ENCODE peak calls at places on chromosomes 1 and 21, in four cellular contexts. O is CD4-positive, CD25-positive, alpha-beta regulatory T cell; R is astrocyte of the spinal cord; P is stomach. Y is an unnamed sample.

GRCh38 chr1:236759252-236759859 is 35.7 kb upstream of the MTR start:
- DNase-seq in O (peak), R (peak), P (no peak), Y (no peak)

GRCh38 chr1:3640113-3640932 is 9.6 kb downstream of the WRAP73 start:
- DNase-seq in O (no peak), R (no peak), P (no peak), Y (no peak)

GRCh38 chr1:183996396-183996795 is 41.1 kb downstream of the COLGALT2 start:
- DNase-seq in O (no peak), R (no peak), P (no peak), Y (no peak)

GRCh38 chr21:35404247-35404646 is 355.1 kb upstream of the RUNX1 start:
- DNase-seq in O (no peak), R (no peak), P (no peak), Y (no peak)

GRCh38 chr21:41426656-41427311 is 745 bp downstream of the MX1 start:
- DNase-seq in O (no peak), R (no peak), P (no peak), Y (no peak)

GRCh38 chr1:50423670-50424000 is 392 bp upstream of the DMRTA2 start:
- DNase-seq in O (peak), R (no peak), P (no peak), Y (no peak)

GRCh38 chr1:110502402-110502801 is 16.6 kb downstream of the KCNA10 start:
- DNase-seq in O (no peak), R (no peak), P (no peak), Y (no peak)

GRCh38 chr1:62589321-62589720 is 8.0 kb upstream of the ANGPTL3 start:
- DNase-seq in O (no peak), R (peak), P (no peak), Y (no peak)

GRCh38 chr1:39213511-39214002 is 9.1 kb downstream of the MACF1 start:
- DNase-seq in O (no peak), R (peak), P (no peak), Y (no peak)

GRCh38 chr1:206956313-206956597 is 10.0 kb upstream of the PIGR start:
- DNase-seq in O (no peak), R (no peak), P (no peak), Y (no peak)

GRCh38 chr1:206079130-206079529 is 26.2 kb downstream of the RHEX start:
- DNase-seq in O (no peak), R (no peak), P (no peak), Y (no peak)

GRCh38 chr1:10979483-10979920 is 33.0 kb upstream of the TARDBP start:
- DNase-seq in O (peak), R (no peak), P (no peak), Y (no peak)

GRCh38 chr1:246117066-246117791 is 389.9 kb downstream of the SMYD3 start:
- DNase-seq in O (peak), R (peak), P (peak), Y (no peak)

DNA sequence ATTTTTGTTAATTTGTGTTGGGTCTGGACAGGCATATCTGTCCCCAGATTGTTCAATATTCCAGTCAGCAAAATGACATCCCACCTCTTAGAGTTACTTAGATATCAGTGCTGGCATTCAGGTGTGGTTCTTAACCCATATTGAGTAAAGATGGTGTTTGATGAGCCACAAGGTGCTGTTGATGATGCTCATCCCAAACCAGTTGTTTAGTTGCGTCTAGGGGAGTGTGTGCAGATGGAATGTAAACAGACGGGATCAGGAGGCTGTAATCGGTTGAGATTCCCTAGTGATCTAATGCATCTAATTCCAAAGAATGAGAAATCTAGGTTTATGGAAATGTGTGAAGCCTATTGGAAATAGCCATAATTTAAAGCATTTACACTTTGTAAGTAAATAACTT is 1.1 kb downstream of the HOOK1 start:
- DNase-seq in O (no peak), R (no peak), P (no peak), Y (no peak)
- H3K4me3 ChIP-seq in O (no peak), R (no peak), P (peak), Y (peak)

GRCh38 chr1:44616284-44616990 is 57.8 kb downstream of the TMEM53 start:
- DNase-seq in O (no peak), R (no peak), P (no peak), Y (no peak)
- H3K4me3 ChIP-seq in O (no peak), R (peak), P (no peak), Y (peak)

DNA sequence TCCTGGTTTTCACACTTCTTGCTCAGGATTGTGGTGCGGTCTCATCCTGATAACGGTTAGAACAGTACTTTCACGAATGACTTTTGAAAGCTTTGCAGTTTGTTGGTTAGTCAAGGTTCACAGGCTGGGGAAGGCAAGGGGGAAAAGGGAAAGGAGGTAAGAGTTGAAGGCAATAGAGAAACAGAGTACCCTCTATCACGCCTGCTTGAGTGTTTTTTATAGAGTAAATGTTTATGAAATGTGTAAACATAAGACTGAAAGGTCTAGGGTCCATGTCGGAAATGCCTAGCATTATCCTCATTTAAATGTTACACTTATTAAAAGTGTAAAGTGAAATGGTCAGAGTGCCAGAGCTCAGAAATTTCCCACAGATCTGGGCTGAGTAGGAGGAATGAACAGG is 167.4 kb downstream of the URB2 start:
- DNase-seq in O (no peak), R (no peak), P (no peak), Y (no peak)
- H3K4me3 ChIP-seq in O (no peak), R (no peak), P (no peak), Y (no peak)

GRCh38 chr1:181134543-181135461 is 46.3 kb downstream of the IER5 start:
- DNase-seq in O (peak), R (peak), P (peak), Y (no peak)
- H3K4me3 ChIP-seq in O (peak), R (no peak), P (no peak), Y (no peak)

Y was measured in epithelial cell of proximal tubule.